ENCODE peak calls at places on chromosomes 6 and 20, in nine cellular contexts. X is GM03348, R is pons, Q is HFFc6, B is ELR, V is DMS153, M is WERI-Rb-1, L is left colon, S is B cell. P is an unnamed sample.

GRCh38 chr6:52975580-52975979 is 19.5 kb downstream of the GSTA4 start:
- DNase-seq in Q (peak; percentile 42), R (no peak), X (peak; percentile 20), L (no peak), S (no peak), M (no peak), B (no peak), V (no peak), P (no peak)

GRCh38 chr6:155880905-155881304 is 425.3 kb upstream of the NOX3 start:
- DNase-seq in V (no peak), L (no peak), M (no peak), R (no peak), X (peak; percentile 15), Q (peak; percentile 51), B (peak; percentile 78), S (no peak), P (no peak)

GRCh38 chr6:79506251-79506650 is 31.0 kb downstream of the LCA5 start:
- DNase-seq in X (no peak), R (no peak), S (no peak), V (no peak), Q (no peak), L (no peak), B (peak; percentile 46), M (no peak), P (no peak)

GRCh38 chr6:34260576-34261267 is 11.9 kb upstream of the SMIM29 start:
- DNase-seq in M (no peak), X (no peak), R (no peak), Q (no peak), V (no peak), B (no peak), L (no peak), S (no peak), P (no peak)

GRCh38 chr20:45578151-45578660 is 878 bp downstream of the WFDC8 start:
- DNase-seq in S (no peak), X (no peak), B (no peak), R (no peak), M (no peak), L (no peak), Q (no peak), V (no peak), P (no peak)

GRCh38 chr20:47747663-47748031 is 37.6 kb downstream of the SULF2 start:
- DNase-seq in B (no peak), Q (no peak), M (no peak), L (no peak), R (no peak), S (no peak), X (no peak), V (no peak), P (no peak)

GRCh38 chr6:156862711-156863110 is 85.5 kb downstream of the ARID1B start:
- DNase-seq in M (no peak), V (no peak), B (no peak), X (no peak), L (no peak), Q (no peak), R (no peak), S (no peak), P (no peak)

GRCh38 chr6:105301756-105302616 is 100.9 kb downstream of the PREP start:
- DNase-seq in R (no peak), B (no peak), X (peak; percentile 19), L (no peak), V (no peak), Q (no peak), M (no peak), S (no peak), P (no peak)

GRCh38 chr20:23160536-23161243 is 74.6 kb upstream of the CD93 start:
- DNase-seq in V (no peak), S (peak; percentile 2), Q (no peak), B (peak; percentile 32), M (no peak), R (no peak), X (peak; percentile 53), L (no peak), P (no peak)

P was measured in endothelial cell.